ENCODE peak calls at places on chromosome 15, in five cellular contexts. U is upper lobe of right lung; G is osteoblast; H is CD8-positive, alpha-beta memory T cell; K is Peyer's patch. O is an unnamed sample. For H3K36me3, the result is how much of the 10 kb centered on the place peaks cover.

GRCh38 chr15:77482570-77482969 is 61.9 kb downstream of the HMG20A start:
- DNase-seq in K (no peak), G (no peak), H (no peak), U (no peak), O (no peak)

GRCh38 chr15:86526938-86527735 is 447.5 kb downstream of the AGBL1 start:
- DNase-seq in G (no peak), H (no peak), U (no peak), K (no peak), O (no peak)

GRCh38 chr15:69593488-69593887 is 140.9 kb downstream of the RPLP1 start:
- DNase-seq in G (no peak), K (no peak), U (no peak), H (no peak), O (no peak)

GRCh38 chr15:52808441-52808840 is 18.3 kb upstream of the ONECUT1 start:
- DNase-seq in G (no peak), U (no peak), H (no peak), K (no peak), O (no peak)

GRCh38 chr15:70374096-70374495 is 276.4 kb upstream of the TLE3 start:
- DNase-seq in G (no peak), U (peak), K (no peak), H (no peak), O (no peak)

GRCh38 chr15:41804361-41804760 is 23.5 kb upstream of the JMJD7 start:
- DNase-seq in K (no peak), G (no peak), U (no peak), H (no peak), O (no peak)

GRCh38 chr15:60787737-60788513 is 309.0 kb upstream of the ICE2 start:
- DNase-seq in K (no peak), G (no peak), H (no peak), U (no peak), O (no peak)

GRCh38 chr15:38414351-38414750 is 39.6 kb upstream of the FAM98B start:
- DNase-seq in H (no peak), G (peak), K (no peak), U (no peak), O (peak)

GRCh38 chr15:43292375-43293078 is 25.8 kb upstream of the TGM5 start:
- DNase-seq in G (no peak), H (no peak), K (peak), U (no peak), O (no peak)

GRCh38 chr15:91853501-91853967 is at the start of gene SLCO3A1:
- DNase-seq in G (peak), K (peak), U (peak), H (peak), O (peak)

GRCh38 chr15:94858449-94858848 is 627.1 kb downstream of the MCTP2 start:
- DNase-seq in U (no peak), K (no peak), G (no peak), H (no peak), O (no peak)
- H3K4me3 ChIP-seq in U (no peak), K (no peak), G (no peak), H (no peak), O (no peak)

DNA sequence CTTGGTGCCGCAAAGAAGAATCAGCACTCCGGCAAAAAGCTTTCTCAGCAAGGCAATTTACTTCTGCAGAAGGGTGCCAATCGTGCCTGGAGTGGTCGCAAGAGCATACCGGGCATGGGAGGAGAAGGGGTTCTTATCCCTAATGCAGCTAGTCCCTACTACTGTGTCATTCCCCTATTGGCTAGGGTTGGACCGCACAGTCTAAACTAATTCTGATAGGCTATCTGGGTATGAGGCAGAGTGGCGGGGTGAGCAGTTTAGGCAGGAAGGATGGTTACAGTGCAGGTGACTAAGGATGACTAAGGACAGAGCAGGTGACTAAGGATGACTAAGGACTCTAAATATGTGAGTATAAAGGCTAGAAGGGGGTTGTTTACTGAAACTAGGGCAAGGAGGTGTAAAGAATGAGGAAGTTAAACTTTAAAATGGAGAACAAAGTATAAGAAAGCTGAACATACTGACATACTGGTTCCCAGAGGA is 52.9 kb downstream of the PGBD4 start:
- DNase-seq in U (no peak), K (no peak), G (no peak), H (no peak), O (peak)
- H3K36me3 ChIP-seq in U (under half), K (under half), G (under half), H (under half), O (half or more)

GRCh38 chr15:36810656-36811449 is 231.4 kb downstream of the CDIN1 start:
- DNase-seq in G (no peak), K (no peak), H (no peak), U (no peak), O (peak)
- H3K4me3 ChIP-seq in G (no peak), K (no peak), H (no peak), U (no peak), O (no peak)

GRCh38 chr15:48433226-48433886 is 102.1 kb downstream of the DUT start:
- DNase-seq in K (no peak), G (peak), H (no peak), U (no peak), O (no peak)

GRCh38 chr15:48435356-48435755 is 104.1 kb downstream of the DUT start:
- DNase-seq in K (no peak), H (no peak), U (no peak), G (no peak), O (no peak)

GRCh38 chr15:48437178-48437577 is 105.9 kb downstream of the DUT start:
- DNase-seq in H (no peak), G (no peak), U (no peak), K (no peak), O (no peak)

GRCh38 chr15:48427960-48428547 is 96.8 kb downstream of the DUT start:
- DNase-seq in K (no peak), G (peak), U (no peak), H (no peak), O (no peak)

GRCh38 chr15:48432688-48433087 is 101.5 kb downstream of the DUT start:
- DNase-seq in K (no peak), H (no peak), G (no peak), U (no peak), O (no peak)
- H3K36me3 ChIP-seq in K (under half), H (under half), G (half or more), U (half or more), O (under half)

GRCh38 chr15:63348392-63348791 is 33.3 kb downstream of the CA12 start:
- DNase-seq in U (peak), G (peak), H (no peak), K (no peak), O (no peak)
- H3K4me3 ChIP-seq in U (no peak), G (no peak), H (no peak), K (no peak), O (no peak)

GRCh38 chr15:79322306-79322705 is 11.4 kb downstream of the TMED3 start:
- DNase-seq in K (no peak), H (no peak), G (no peak), U (no peak), O (no peak)
- H3K36me3 ChIP-seq in K (under half), H (under half), G (half or more), U (under half), O (half or more)

GRCh38 chr15:84817461-84818081 is 415 bp downstream of the ALPK3 start:
- DNase-seq in H (no peak), G (no peak), U (peak), K (no peak), O (peak)
- H3K4me3 ChIP-seq in H (no peak), G (no peak), U (peak), K (no peak), O (peak)

GRCh38 chr15:92951800-92952199 is 51.7 kb downstream of the CHD2 start:
- DNase-seq in U (no peak), H (no peak), K (no peak), G (no peak), O (no peak)
- H3K36me3 ChIP-seq in U (half or more), H (half or more), K (under half), G (half or more), O (half or more)

O was measured in endodermal cell.